ENCODE peak calls at places on chromosome 1, in five cellular contexts. One of them, this sample, is unnamed.

GRCh38 chr1:221839321-221839720 is 97.4 kb upstream of the DUSP10 start:
- DNase-seq in cardiac muscle cell: no peak
- DNase-seq in hepatocyte: no peak
- DNase-seq in tibial nerve: no peak
- DNase-seq in AG09309: no peak
- DNase-seq in this sample: no peak

GRCh38 chr1:195899762-195900352 is 708.4 kb downstream of the KCNT2 start:
- DNase-seq in cardiac muscle cell: no peak
- DNase-seq in hepatocyte: no peak
- DNase-seq in tibial nerve: no peak
- DNase-seq in AG09309: no peak
- DNase-seq in this sample: peak; percentile 59

GRCh38 chr1:8184301-8184700 is 133.6 kb upstream of the SLC45A1 start:
- DNase-seq in cardiac muscle cell: no peak
- DNase-seq in hepatocyte: no peak
- DNase-seq in tibial nerve: no peak
- DNase-seq in AG09309: no peak
- DNase-seq in this sample: no peak

GRCh38 chr1:1630191-1630964 is 1.6 kb upstream of the MMP23B start:
- DNase-seq in cardiac muscle cell: peak; percentile 62
- DNase-seq in hepatocyte: peak; percentile 81
- DNase-seq in tibial nerve: peak; percentile 40
- DNase-seq in AG09309: no peak
- DNase-seq in this sample: peak; percentile 57

GRCh38 chr1:84700065-84700464 is 9.8 kb upstream of the SSX2IP start:
- DNase-seq in cardiac muscle cell: no peak
- DNase-seq in hepatocyte: no peak
- DNase-seq in tibial nerve: no peak
- DNase-seq in AG09309: no peak
- DNase-seq in this sample: no peak

GRCh38 chr1:68429233-68429804 is 20.4 kb downstream of the RPE65 start:
- DNase-seq in cardiac muscle cell: no peak
- DNase-seq in hepatocyte: no peak
- DNase-seq in tibial nerve: no peak
- DNase-seq in AG09309: no peak
- DNase-seq in this sample: peak; percentile 11

GRCh38 chr1:43853161-43853921 is 80.3 kb upstream of the ARTN start:
- DNase-seq in cardiac muscle cell: no peak
- DNase-seq in hepatocyte: no peak
- DNase-seq in tibial nerve: peak; percentile 24
- DNase-seq in AG09309: peak; percentile 56
- DNase-seq in this sample: peak; percentile 73

GRCh38 chr1:62407398-62408009 is 29.3 kb upstream of the USP1 start:
- DNase-seq in cardiac muscle cell: peak; percentile 75
- DNase-seq in hepatocyte: peak; percentile 77
- DNase-seq in tibial nerve: no peak
- DNase-seq in AG09309: peak; percentile 21
- DNase-seq in this sample: peak; percentile 72

GRCh38 chr1:166716620-166717019 is 122.7 kb upstream of the POGK start:
- DNase-seq in cardiac muscle cell: no peak
- DNase-seq in hepatocyte: no peak
- DNase-seq in tibial nerve: no peak
- DNase-seq in AG09309: no peak
- DNase-seq in this sample: no peak

GRCh38 chr1:8373547-8374270 is 55.8 kb downstream of the SLC45A1 start:
- DNase-seq in cardiac muscle cell: peak; percentile 63
- DNase-seq in hepatocyte: peak; percentile 70
- DNase-seq in tibial nerve: no peak
- DNase-seq in AG09309: peak; percentile 57
- DNase-seq in this sample: peak; percentile 84

GRCh38 chr1:35556494-35557117 is 597 bp downstream of the KIAA0319L start:
- DNase-seq in cardiac muscle cell: no peak
- DNase-seq in hepatocyte: no peak
- DNase-seq in tibial nerve: no peak
- DNase-seq in AG09309: no peak
- DNase-seq in this sample: no peak

GRCh38 chr1:35555601-35556477 is 1.4 kb downstream of the KIAA0319L start:
- DNase-seq in cardiac muscle cell: no peak
- DNase-seq in hepatocyte: peak; percentile 57
- DNase-seq in tibial nerve: no peak
- DNase-seq in AG09309: peak; percentile 55
- DNase-seq in this sample: no peak

GRCh38 chr1:35557118-35557610 is at the start of gene KIAA0319L:
- DNase-seq in cardiac muscle cell: peak; percentile 87
- DNase-seq in hepatocyte: peak; percentile 76
- DNase-seq in tibial nerve: no peak
- DNase-seq in AG09309: no peak
- DNase-seq in this sample: no peak

GRCh38 chr1:35555212-35555584 is 2.0 kb downstream of the KIAA0319L start:
- DNase-seq in cardiac muscle cell: no peak
- DNase-seq in hepatocyte: no peak
- DNase-seq in tibial nerve: no peak
- DNase-seq in AG09309: no peak
- DNase-seq in this sample: no peak

GRCh38 chr1:35554261-35555211 is 2.7 kb downstream of the KIAA0319L start:
- DNase-seq in cardiac muscle cell: no peak
- DNase-seq in hepatocyte: no peak
- DNase-seq in tibial nerve: no peak
- DNase-seq in AG09309: no peak
- DNase-seq in this sample: no peak
- H3K4me3 ChIP-seq in cardiac muscle cell: no peak overlapping the region
- H3K4me3 ChIP-seq in hepatocyte: no peak overlapping the region
- H3K4me3 ChIP-seq in tibial nerve: no peak overlapping the region
- H3K4me3 ChIP-seq in AG09309: no peak overlapping the region
- H3K4me3 ChIP-seq in this sample: no peak overlapping the region

DNA sequence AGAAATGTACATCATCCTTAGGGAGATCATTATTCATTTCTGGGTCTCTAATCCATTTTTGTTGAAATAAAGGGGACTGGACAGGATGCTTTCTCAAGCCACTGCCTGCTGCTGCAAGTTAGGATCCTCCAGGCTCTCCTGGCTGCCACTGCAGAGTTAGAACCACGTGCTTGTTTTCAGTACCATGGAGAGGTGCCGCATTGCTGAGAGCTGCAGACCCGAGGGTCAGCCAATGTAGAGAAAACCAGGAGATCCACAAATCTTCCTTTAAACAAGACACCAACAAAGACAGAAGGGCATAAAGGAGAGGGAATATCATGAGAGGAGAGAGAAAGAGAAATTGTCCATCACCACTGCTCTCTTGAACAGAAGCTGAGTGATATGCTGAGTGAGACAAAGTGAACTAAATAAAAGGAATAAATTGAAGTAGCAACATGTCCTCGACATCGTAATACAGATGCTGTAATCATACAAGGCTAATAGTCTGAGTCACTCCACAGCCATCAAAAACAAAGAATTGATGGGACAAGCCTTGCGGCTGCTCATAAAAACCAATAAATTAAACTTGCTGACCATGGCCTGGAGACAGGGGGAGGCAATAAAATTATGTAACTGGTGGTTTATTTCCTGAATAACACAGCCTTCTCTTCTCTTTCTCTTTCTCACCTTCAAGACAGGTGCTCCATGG is 255.7 kb downstream of the OMA1 start:
- DNase-seq in cardiac muscle cell: peak; percentile 84
- DNase-seq in hepatocyte: peak; percentile 72
- DNase-seq in tibial nerve: no peak
- DNase-seq in AG09309: no peak
- DNase-seq in this sample: peak; percentile 31
- TF ChIP-seq CTCF in cardiac muscle cell: no peak
- TF ChIP-seq CTCF in hepatocyte: no peak
- TF ChIP-seq CTCF in tibial nerve: no peak
- TF ChIP-seq CTCF in AG09309: no peak
- TF ChIP-seq CTCF in this sample: no peak

GRCh38 chr1:87450615-87451209 is 122.0 kb downstream of the LMO4 start:
- DNase-seq in cardiac muscle cell: no peak
- DNase-seq in hepatocyte: peak; percentile 8
- DNase-seq in tibial nerve: no peak
- DNase-seq in AG09309: no peak
- DNase-seq in this sample: no peak
- H3K4me3 ChIP-seq in cardiac muscle cell: no peak overlapping the region
- H3K4me3 ChIP-seq in hepatocyte: no peak overlapping the region
- H3K4me3 ChIP-seq in tibial nerve: no peak overlapping the region
- H3K4me3 ChIP-seq in AG09309: no peak overlapping the region
- H3K4me3 ChIP-seq in this sample: no peak overlapping the region

DNA sequence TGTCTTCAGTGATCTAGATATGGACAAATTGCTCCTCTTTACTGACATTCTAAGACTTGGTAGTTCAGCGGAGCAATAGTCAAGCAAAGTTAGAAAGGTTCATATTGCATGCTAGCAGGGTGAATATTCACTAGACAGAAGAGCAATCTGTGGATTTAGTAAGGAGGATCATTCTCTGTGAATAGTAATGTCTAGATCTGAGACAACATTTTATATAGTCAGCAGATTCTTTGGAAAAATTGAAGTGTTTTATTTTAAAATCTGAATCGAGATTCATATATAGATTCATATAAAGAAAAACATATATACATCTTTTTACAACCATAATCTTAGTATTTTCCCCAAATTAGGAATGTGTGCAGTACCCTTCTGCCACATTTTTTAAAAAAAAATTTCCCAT is 274.5 kb upstream of the BRINP3 start:
- DNase-seq in cardiac muscle cell: no peak
- DNase-seq in hepatocyte: no peak
- DNase-seq in tibial nerve: no peak
- DNase-seq in AG09309: no peak
- DNase-seq in this sample: no peak
- TF ChIP-seq CTCF in cardiac muscle cell: no peak
- TF ChIP-seq CTCF in hepatocyte: no peak
- TF ChIP-seq CTCF in tibial nerve: no peak
- TF ChIP-seq CTCF in AG09309: no peak
- TF ChIP-seq CTCF in this sample: no peak

DNA sequence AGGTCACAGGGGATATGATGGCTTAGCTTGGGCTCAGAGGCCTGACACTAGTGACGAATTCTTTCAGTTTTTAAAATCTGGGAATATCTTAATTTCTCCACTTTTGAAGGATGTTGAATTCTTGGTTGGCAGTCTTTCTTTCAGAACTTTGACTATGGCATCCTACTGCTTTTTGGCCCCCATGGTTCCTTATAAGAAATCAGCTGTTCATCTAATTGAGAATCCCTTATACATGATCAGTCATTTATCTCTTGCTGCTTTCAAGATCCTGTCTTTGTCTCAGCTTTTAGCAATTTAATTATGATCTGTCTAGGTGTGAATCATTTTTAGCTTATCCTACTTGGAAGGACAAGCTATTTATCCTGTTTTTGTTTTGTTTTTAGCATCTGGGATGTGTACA is 31.2 kb upstream of the F3 start:
- DNase-seq in cardiac muscle cell: no peak
- DNase-seq in hepatocyte: no peak
- DNase-seq in tibial nerve: no peak
- DNase-seq in AG09309: no peak
- DNase-seq in this sample: no peak
- H3K4me3 ChIP-seq in cardiac muscle cell: no peak overlapping the region
- H3K4me3 ChIP-seq in hepatocyte: no peak overlapping the region
- H3K4me3 ChIP-seq in tibial nerve: no peak overlapping the region
- H3K4me3 ChIP-seq in AG09309: no peak overlapping the region
- H3K4me3 ChIP-seq in this sample: no peak overlapping the region

GRCh38 chr1:201793306-201793925 is 35.5 kb upstream of the IPO9 start:
- DNase-seq in cardiac muscle cell: no peak
- DNase-seq in hepatocyte: no peak
- DNase-seq in tibial nerve: no peak
- DNase-seq in AG09309: no peak
- DNase-seq in this sample: no peak
- TF ChIP-seq CTCF in cardiac muscle cell: no peak
- TF ChIP-seq CTCF in hepatocyte: no peak
- TF ChIP-seq CTCF in tibial nerve: no peak
- TF ChIP-seq CTCF in AG09309: no peak
- TF ChIP-seq CTCF in this sample: no peak

DNA sequence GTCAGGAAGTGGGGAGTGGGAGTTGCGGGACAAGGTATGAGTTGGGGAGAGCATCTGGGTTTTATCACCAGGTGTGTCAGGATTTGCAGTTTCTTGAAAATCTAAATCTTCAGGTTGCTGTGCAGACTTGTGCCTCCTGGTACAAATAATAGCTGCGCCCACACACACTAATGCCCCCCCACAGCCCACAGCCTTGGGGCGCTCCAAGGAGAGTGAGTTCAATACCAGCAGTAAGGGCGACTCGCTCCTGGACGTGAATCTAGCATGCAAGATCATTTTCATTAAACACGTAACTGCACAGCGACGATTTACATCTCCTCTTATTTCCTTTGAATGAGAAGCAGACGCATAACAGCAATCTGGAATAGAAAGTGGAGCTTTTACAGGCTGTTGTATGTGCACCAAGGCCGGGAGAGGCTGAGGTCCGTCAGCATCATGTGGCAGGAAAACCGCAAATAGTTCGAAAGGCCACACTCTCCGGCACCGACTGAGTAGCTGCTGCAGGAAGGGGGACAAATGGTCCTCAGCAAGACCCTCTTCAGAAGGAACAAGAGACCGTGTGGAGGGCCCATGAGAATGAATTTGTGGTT is 439.6 kb downstream of the SMYD3 start:
- DNase-seq in cardiac muscle cell: no peak
- DNase-seq in hepatocyte: no peak
- DNase-seq in tibial nerve: no peak
- DNase-seq in AG09309: peak; percentile 17
- DNase-seq in this sample: peak; percentile 56
- H3K4me3 ChIP-seq in cardiac muscle cell: no peak overlapping the region
- H3K4me3 ChIP-seq in hepatocyte: no peak overlapping the region
- H3K4me3 ChIP-seq in tibial nerve: no peak overlapping the region
- H3K4me3 ChIP-seq in AG09309: no peak overlapping the region
- H3K4me3 ChIP-seq in this sample: no peak overlapping the region

This sample was measured in fibroblast of pulmonary artery.